ENCODE peak calls at places on chromosomes 1 and 21, in eight cellular contexts. E is A549; Y is testis; R is right lobe of liver; A is upper lobe of right lung; O is tibial nerve; U is lung; B is CD8-positive, alpha-beta T cell. X is an unnamed sample.

GRCh38 chr1:111481387-111482221 is 7.8 kb downstream of the C1orf162 start:
- DNase-seq in E (peak; percentile 43), Y (peak; percentile 82), R (peak; percentile 81), A (peak; percentile 90), O (peak; percentile 57), U (peak; percentile 78), B (peak; percentile 46), X (peak; percentile 87)

GRCh38 chr1:9009438-9010366 is 16.5 kb downstream of the SLC2A7 start:
- DNase-seq in E (peak; percentile 30), Y (no peak), R (no peak), A (no peak), O (no peak), U (no peak), B (no peak), X (peak; percentile 59)

GRCh38 chr1:206461602-206462455 is 8.4 kb upstream of the IKBKE start:
- DNase-seq in E (peak; percentile 66), Y (peak; percentile 89), R (no peak), A (no peak), O (peak; percentile 76), U (peak; percentile 79), B (peak; percentile 62), X (peak; percentile 93)

GRCh38 chr1:192678099-192678498 is 42.2 kb downstream of the RGS13 start:
- DNase-seq in E (no peak), Y (no peak), R (no peak), A (no peak), O (no peak), U (no peak), B (no peak), X (no peak)

GRCh38 chr1:236808564-236809130 is 13.6 kb downstream of the MTR start:
- DNase-seq in E (no peak), Y (no peak), R (no peak), A (no peak), O (no peak), U (no peak), B (no peak), X (peak; percentile 44)

GRCh38 chr21:27024971-27025370 is 58.1 kb upstream of the ADAMTS5 start:
- DNase-seq in E (no peak), Y (no peak), R (no peak), A (no peak), O (no peak), U (no peak), B (no peak), X (no peak)

GRCh38 chr1:166844791-166845190 is 5.5 kb downstream of the POGK start:
- DNase-seq in E (no peak), Y (no peak), R (no peak), A (no peak), O (no peak), U (no peak), B (no peak), X (no peak)

GRCh38 chr1:40922969-40923368 is 56.5 kb upstream of the CTPS1 start:
- DNase-seq in E (no peak), Y (no peak), R (no peak), A (peak; percentile 43), O (no peak), U (no peak), B (no peak), X (no peak)

GRCh38 chr1:29826646-29827045 is 590.3 kb downstream of the PTPRU start:
- DNase-seq in E (no peak), Y (no peak), R (no peak), A (no peak), O (no peak), U (no peak), B (no peak), X (no peak)

GRCh38 chr1:43912607-43913006 is 21.0 kb upstream of the ARTN start:
- DNase-seq in E (no peak), Y (peak; percentile 52), R (no peak), A (no peak), O (no peak), U (no peak), B (no peak), X (no peak)

GRCh38 chr1:206769331-206769731 is 1.2 kb upstream of the IL19 start:
- DNase-seq in E (no peak), Y (no peak), R (no peak), A (no peak), O (no peak), U (no peak), B (peak; percentile 24), X (no peak)

GRCh38 chr21:45078877-45079281 is 4.5 kb downstream of the ADARB1 start:
- DNase-seq in E (no peak), Y (no peak), R (no peak), A (no peak), O (no peak), U (no peak), B (peak; percentile 61), X (no peak)

GRCh38 chr1:247386217-247386616 is 29.8 kb upstream of the NLRP3 start:
- DNase-seq in E (no peak), Y (no peak), R (no peak), A (no peak), O (no peak), U (no peak), B (no peak), X (no peak)

GRCh38 chr1:27525296-27526271 is 35.6 kb upstream of the WASF2 start:
- DNase-seq in E (peak; percentile 37), Y (peak; percentile 75), R (no peak), A (peak; percentile 86), O (no peak), U (no peak), B (peak; percentile 25), X (peak; percentile 61)

GRCh38 chr1:26164036-26164927 is 4.5 kb downstream of the C1orf232 start:
- DNase-seq in E (peak; percentile 25), Y (peak; percentile 34), R (peak; percentile 55), A (peak; percentile 72), O (no peak), U (no peak), B (peak; percentile 41), X (no peak)

GRCh38 chr1:160711528-160712311 is at the start of gene CD48:
- DNase-seq in E (no peak), Y (no peak), R (no peak), A (no peak), O (no peak), U (no peak), B (peak; percentile 37), X (no peak)

GRCh38 chr1:234437423-234438171 is 41.4 kb downstream of the TARBP1 start:
- DNase-seq in E (no peak), Y (no peak), R (no peak), A (no peak), O (no peak), U (no peak), B (no peak), X (no peak)

GRCh38 chr1:156806512-156807440 is 9.9 kb downstream of the SH2D2A start:
- DNase-seq in E (no peak), Y (no peak), R (no peak), A (no peak), O (no peak), U (no peak), B (no peak), X (no peak)

DNA sequence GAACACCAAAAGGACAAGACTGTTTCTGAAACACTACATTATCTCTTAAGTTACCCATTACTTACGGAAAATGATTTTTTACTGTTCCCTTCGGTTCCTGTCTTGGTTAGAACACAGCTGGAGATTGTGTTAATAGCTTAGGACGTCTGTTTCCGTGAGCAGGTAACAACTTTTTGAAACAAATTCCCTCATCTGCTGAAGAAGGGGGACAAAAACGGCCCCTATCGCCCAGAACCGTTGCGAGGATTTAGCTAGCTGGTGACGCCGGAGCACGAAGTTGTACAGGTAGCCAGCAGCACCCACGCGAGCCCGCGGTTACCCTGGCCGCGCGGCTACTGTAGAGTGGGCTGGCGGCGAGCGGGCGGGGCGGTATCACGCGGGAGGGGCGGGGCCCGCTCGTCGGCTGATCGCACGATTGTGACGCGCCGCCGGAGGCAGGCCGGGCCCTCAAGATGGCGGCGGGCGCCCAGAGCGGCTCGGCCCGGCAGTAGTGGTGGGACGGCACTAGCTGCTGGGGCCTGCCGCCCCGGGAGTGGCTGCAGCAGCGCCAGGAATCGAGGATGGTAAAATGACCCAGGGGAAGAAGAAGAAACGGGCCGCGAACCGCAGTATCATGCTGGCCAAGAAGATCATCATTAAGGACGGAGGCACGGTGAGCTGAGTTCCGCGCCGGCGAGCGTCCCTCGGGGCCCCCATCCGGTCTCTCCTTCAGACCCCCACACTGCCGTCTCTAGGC is 68.0 kb downstream of the SLC35A3 start:
- DNase-seq in E (peak; percentile 81), Y (peak; percentile 94), R (peak; percentile 94), A (peak; percentile 96), O (peak; percentile 85), U (peak; percentile 86), B (peak; percentile 84), X (peak; percentile 94)
- H3K4me1 ChIP-seq in E (peaks cover 9% of the 10 kb centered on the region), Y (peaks cover 8% of the 10 kb centered on the region), R (no peaks in the 10 kb centered on the region), A (peaks cover 15% of the 10 kb centered on the region), O (peaks cover 35% of the 10 kb centered on the region), U (peaks cover 5% of the 10 kb centered on the region), B (peaks cover 40% of the 10 kb centered on the region), X (peaks cover 14% of the 10 kb centered on the region)

DNA sequence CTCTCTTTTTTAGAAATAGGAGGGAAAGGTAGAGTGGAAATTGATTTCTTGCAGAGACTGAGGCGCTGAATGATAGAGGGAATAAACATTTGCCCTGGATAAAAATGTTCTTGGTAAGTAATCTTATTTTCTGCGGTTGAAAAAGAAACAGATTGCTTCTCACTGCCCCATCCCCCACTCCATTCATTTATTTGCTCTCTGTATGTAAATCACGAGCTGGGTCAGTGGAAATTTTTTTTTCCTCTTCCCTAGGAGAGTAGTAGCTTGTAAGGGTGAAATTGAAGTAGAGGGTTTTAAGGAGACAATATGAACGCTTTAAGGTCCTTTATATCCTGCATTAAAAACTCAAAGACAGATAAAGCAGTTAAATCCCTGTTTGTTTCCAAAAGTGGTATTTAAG is 1.4 kb upstream of the BRINP3 start:
- DNase-seq in E (no peak), Y (no peak), R (no peak), A (no peak), O (no peak), U (no peak), B (no peak), X (no peak)
- H3K4me3 ChIP-seq in E (peak overlapping the region; percentile 50), Y (no peak overlapping the region), R (no peak overlapping the region), A (peak overlapping the region; percentile 25), O (peak overlapping the region; percentile 47), U (no peak overlapping the region), B (no peak overlapping the region), X (no peak overlapping the region)

GRCh38 chr21:46346296-46347202 is 22.6 kb downstream of the PCNT start:
- DNase-seq in E (no peak), Y (peak; percentile 69), R (no peak), A (no peak), O (no peak), U (no peak), B (no peak), X (no peak)

GRCh38 chr21:46349134-46349760 is 25.3 kb downstream of the PCNT start:
- DNase-seq in E (no peak), Y (no peak), R (no peak), A (no peak), O (no peak), U (no peak), B (no peak), X (no peak)

GRCh38 chr21:46347203-46347550 is 23.2 kb downstream of the PCNT start:
- DNase-seq in E (no peak), Y (no peak), R (no peak), A (no peak), O (no peak), U (no peak), B (no peak), X (no peak)

GRCh38 chr21:46345861-46346260 is 21.9 kb downstream of the PCNT start:
- DNase-seq in E (no peak), Y (no peak), R (no peak), A (no peak), O (no peak), U (no peak), B (no peak), X (no peak)

GRCh38 chr21:46347791-46348381 is 23.9 kb downstream of the PCNT start:
- DNase-seq in E (no peak), Y (no peak), R (peak; percentile 71), A (no peak), O (no peak), U (no peak), B (no peak), X (no peak)
- TF ChIP-seq CTCF in E (no peak), Y (no peak), R (peak; percentile 32), A (no peak), O (no peak), U (no peak), B (no peak), X (no peak)

GRCh38 chr1:112704511-112704907 is 2.4 kb downstream of the RHOC start:
- DNase-seq in E (no peak), Y (no peak), R (no peak), A (no peak), O (peak; percentile 58), U (no peak), B (no peak), X (no peak)
- H3K4me1 ChIP-seq in E (peaks cover 60% of the 10 kb centered on the region), Y (peaks cover 66% of the 10 kb centered on the region), R (peaks cover 6% of the 10 kb centered on the region), A (peaks cover 68% of the 10 kb centered on the region), O (peaks cover 65% of the 10 kb centered on the region), U (peaks cover 27% of the 10 kb centered on the region), B (peaks cover 49% of the 10 kb centered on the region), X (peaks cover 57% of the 10 kb centered on the region)